ENCODE peak calls at places on chromosomes 7 and 10, in five cellular contexts. Z is fibroblast of lung, W is psoas muscle, E is progenitor cell of endocrine pancreas, M is NCI-H446. B is an unnamed sample.

GRCh38 chr10:6722616-6723004 is 142.5 kb upstream of the PRKCQ start:
- DNase-seq in Z (peak), W (no peak), E (no peak), M (no peak), B (no peak)

GRCh38 chr10:12418000-12418399 is 68.7 kb downstream of the CAMK1D start:
- DNase-seq in Z (peak), W (peak), E (no peak), M (no peak), B (peak)

GRCh38 chr7:24346716-24347115 is 62.7 kb downstream of the NPY start:
- DNase-seq in Z (no peak), W (no peak), E (no peak), M (no peak), B (no peak)

GRCh38 chr10:514137-514671 is 175.3 kb downstream of the DIP2C start:
- DNase-seq in Z (no peak), W (no peak), E (peak), M (no peak), B (peak)

GRCh38 chr10:109956454-109957091 is 33.3 kb upstream of the XPNPEP1 start:
- DNase-seq in Z (peak), W (no peak), E (no peak), M (no peak), B (no peak)

GRCh38 chr10:3060481-3060889 is 6.9 kb upstream of the PFKP start:
- DNase-seq in Z (no peak), W (no peak), E (no peak), M (no peak), B (no peak)

GRCh38 chr7:93228302-93228701 is 2.0 kb upstream of the HEPACAM2 start:
- DNase-seq in Z (peak), W (no peak), E (no peak), M (peak), B (no peak)

GRCh38 chr10:125083576-125083920 is 76.8 kb downstream of the CTBP2 start:
- DNase-seq in Z (peak), W (no peak), E (no peak), M (no peak), B (peak)

GRCh38 chr10:124474502-124475070 is 13.0 kb downstream of the LHPP start:
- DNase-seq in Z (no peak), W (no peak), E (no peak), M (no peak), B (no peak)

GRCh38 chr10:124703778-124704427 is 40.3 kb downstream of the FAM53B start:
- DNase-seq in Z (no peak), W (peak), E (no peak), M (no peak), B (peak)

GRCh38 chr7:116692599-116693308 is 20.8 kb downstream of the MET start:
- DNase-seq in Z (peak), W (no peak), E (no peak), M (no peak), B (no peak)

GRCh38 chr7:20440472-20441105 is 109.9 kb downstream of the ITGB8 start:
- DNase-seq in Z (peak), W (no peak), E (no peak), M (no peak), B (peak)

GRCh38 chr7:97868788-97869187 is 3.4 kb downstream of the ASNS start:
- DNase-seq in Z (no peak), W (no peak), E (no peak), M (no peak), B (no peak)

GRCh38 chr7:78218051-78218450 is 419.5 kb downstream of the PHTF2 start:
- DNase-seq in Z (peak), W (no peak), E (no peak), M (no peak), B (no peak)

GRCh38 chr7:137080516-137081203 is 212.2 kb downstream of the CHRM2 start:
- DNase-seq in Z (peak), W (no peak), E (no peak), M (no peak), B (no peak)

GRCh38 chr10:92758594-92758993 is 68.8 kb downstream of the HHEX start:
- DNase-seq in Z (no peak), W (no peak), E (no peak), M (no peak), B (no peak)

GRCh38 chr10:128885573-128886555 is 581.2 kb upstream of the MGMT start:
- DNase-seq in Z (no peak), W (no peak), E (no peak), M (no peak), B (no peak)

GRCh38 chr7:66423729-66424128 is 205.0 kb upstream of the KCTD7 start:
- DNase-seq in Z (no peak), W (no peak), E (no peak), M (no peak), B (no peak)